ENCODE peak calls at places on chromosomes 4 and X, in six cellular contexts. One of them, this sample, is unnamed.

GRCh38 chr4:87009095-87009648 is 74.4 kb downstream of the AFF1 start:
- DNase-seq in COLO829: no peak
- DNase-seq in AG20443: no peak
- DNase-seq in A172: no peak
- DNase-seq in HAP-1: no peak
- DNase-seq in heart right ventricle: no peak
- DNase-seq in this sample: no peak

GRCh38 chr4:54384563-54384962 is 155.5 kb downstream of the PDGFRA start:
- DNase-seq in heart right ventricle: no peak
- DNase-seq in HAP-1: no peak
- DNase-seq in COLO829: peak; percentile 47
- DNase-seq in A172: peak; percentile 62
- DNase-seq in AG20443: peak; percentile 57
- DNase-seq in this sample: no peak

GRCh38 chrX:129637217-129638109 is 17.3 kb downstream of the APLN start:
- DNase-seq in COLO829: peak; percentile 42
- DNase-seq in heart right ventricle: peak; percentile 72
- DNase-seq in AG20443: peak; percentile 66
- DNase-seq in HAP-1: peak; percentile 48
- DNase-seq in A172: peak; percentile 13
- DNase-seq in this sample: peak; percentile 14

GRCh38 chr4:168882650-168883233 is 127.3 kb downstream of the CBR4 start:
- DNase-seq in COLO829: no peak
- DNase-seq in HAP-1: no peak
- DNase-seq in AG20443: no peak
- DNase-seq in heart right ventricle: no peak
- DNase-seq in A172: peak; percentile 27
- DNase-seq in this sample: no peak

GRCh38 chr4:6716958-6717655 is 1.1 kb downstream of the BLOC1S4 start:
- DNase-seq in COLO829: no peak
- DNase-seq in heart right ventricle: no peak
- DNase-seq in HAP-1: no peak
- DNase-seq in AG20443: no peak
- DNase-seq in A172: no peak
- DNase-seq in this sample: no peak

GRCh38 chr4:83771113-83771705 is 235.3 kb downstream of the GPAT3 start:
- DNase-seq in HAP-1: peak; percentile 69
- DNase-seq in AG20443: peak; percentile 90
- DNase-seq in heart right ventricle: peak; percentile 24
- DNase-seq in A172: peak; percentile 58
- DNase-seq in COLO829: peak; percentile 71
- DNase-seq in this sample: no peak

GRCh38 chr4:56737666-56738065 is 56.6 kb upstream of the HOPX start:
- DNase-seq in A172: no peak
- DNase-seq in HAP-1: no peak
- DNase-seq in AG20443: no peak
- DNase-seq in COLO829: no peak
- DNase-seq in heart right ventricle: no peak
- DNase-seq in this sample: no peak

GRCh38 chr4:184247421-184247820 is 29.7 kb upstream of the ENPP6 start:
- DNase-seq in HAP-1: no peak
- DNase-seq in A172: no peak
- DNase-seq in COLO829: no peak
- DNase-seq in AG20443: no peak
- DNase-seq in heart right ventricle: no peak
- DNase-seq in this sample: no peak

GRCh38 chr4:121308328-121308663 is 72.5 kb downstream of the QRFPR start:
- DNase-seq in heart right ventricle: no peak
- DNase-seq in COLO829: no peak
- DNase-seq in AG20443: no peak
- DNase-seq in HAP-1: no peak
- DNase-seq in A172: peak; percentile 46
- DNase-seq in this sample: no peak

GRCh38 chr4:111475001-111475400 is 670.3 kb upstream of the FAM241A start:
- DNase-seq in HAP-1: peak; percentile 27
- DNase-seq in A172: peak; percentile 21
- DNase-seq in AG20443: peak; percentile 22
- DNase-seq in COLO829: no peak
- DNase-seq in heart right ventricle: no peak
- DNase-seq in this sample: no peak

GRCh38 chr4:153533387-153533786 is 67.2 kb downstream of the TMEM131L start:
- DNase-seq in COLO829: no peak
- DNase-seq in A172: no peak
- DNase-seq in HAP-1: no peak
- DNase-seq in heart right ventricle: no peak
- DNase-seq in AG20443: no peak
- DNase-seq in this sample: no peak

This sample was measured in SW 1271.